ENCODE peak calls at places on chromosomes 5 and 9, in four cellular contexts. One of them, this sample, is unnamed.

GRCh38 chr5:14332038-14332631 is 189.0 kb downstream of the TRIO start:
- DNase-seq in H1: no peak
- DNase-seq in K562: no peak
- DNase-seq in HepG2: no peak
- DNase-seq in this sample: no peak

GRCh38 chr5:96198673-96199072 is 234.4 kb downstream of the PCSK1 start:
- DNase-seq in K562: no peak
- DNase-seq in H1: no peak
- DNase-seq in HepG2: no peak
- DNase-seq in this sample: no peak

GRCh38 chr5:116652196-116652729 is 77.6 kb upstream of the SEMA6A start:
- DNase-seq in HepG2: peak; percentile 97
- DNase-seq in K562: no peak
- DNase-seq in H1: peak; percentile 49
- DNase-seq in this sample: peak; percentile 85

GRCh38 chr5:135821061-135821781 is 13.2 kb upstream of the SLC25A48 start:
- DNase-seq in H1: no peak
- DNase-seq in K562: no peak
- DNase-seq in HepG2: no peak
- DNase-seq in this sample: no peak

GRCh38 chr9:134230092-134230941 is 66.0 kb upstream of the RNU6ATAC start:
- DNase-seq in K562: no peak
- DNase-seq in H1: no peak
- DNase-seq in HepG2: no peak
- DNase-seq in this sample: no peak

GRCh38 chr5:171906703-171907590 is 99.5 kb downstream of the FBXW11 start:
- DNase-seq in H1: no peak
- DNase-seq in HepG2: no peak
- DNase-seq in K562: no peak
- DNase-seq in this sample: no peak

GRCh38 chr5:172999351-172999973 is 15.9 kb downstream of the ATP6V0E1 start:
- DNase-seq in H1: no peak
- DNase-seq in HepG2: no peak
- DNase-seq in K562: no peak
- DNase-seq in this sample: no peak

GRCh38 chr5:85868070-85868469 is 749.7 kb upstream of the COX7C start:
- DNase-seq in K562: no peak
- DNase-seq in H1: no peak
- DNase-seq in HepG2: peak; percentile 49
- DNase-seq in this sample: no peak

GRCh38 chr5:89287964-89288363 is 405.0 kb upstream of the MEF2C start:
- DNase-seq in K562: no peak
- DNase-seq in H1: no peak
- DNase-seq in HepG2: no peak
- DNase-seq in this sample: no peak

GRCh38 chr5:68540798-68541590 is 325.4 kb downstream of the PIK3R1 start:
- DNase-seq in K562: no peak
- DNase-seq in H1: no peak
- DNase-seq in HepG2: no peak
- DNase-seq in this sample: no peak

GRCh38 chr5:173602423-173602822 is 14.0 kb downstream of the BOD1 start:
- DNase-seq in H1: no peak
- DNase-seq in K562: peak; percentile 24
- DNase-seq in HepG2: no peak
- DNase-seq in this sample: no peak

GRCh38 chr5:110925916-110926315 is 145.6 kb upstream of the TSLP start:
- DNase-seq in HepG2: no peak
- DNase-seq in H1: no peak
- DNase-seq in K562: no peak
- DNase-seq in this sample: no peak

GRCh38 chr5:36870399-36871040 is 6.0 kb upstream of the NIPBL start:
- DNase-seq in K562: peak; percentile 70
- DNase-seq in H1: no peak
- DNase-seq in HepG2: peak; percentile 72
- DNase-seq in this sample: no peak

GRCh38 chr5:31449175-31449574 is 82.7 kb downstream of the DROSHA start:
- DNase-seq in HepG2: no peak
- DNase-seq in K562: no peak
- DNase-seq in H1: no peak
- DNase-seq in this sample: no peak

GRCh38 chr9:79257215-79257614 is 314.6 kb upstream of the TLE4 start:
- DNase-seq in H1: no peak
- DNase-seq in K562: no peak
- DNase-seq in HepG2: no peak
- DNase-seq in this sample: no peak

GRCh38 chr9:104074876-104075275 is 19.2 kb upstream of the SMC2 start:
- DNase-seq in H1: no peak
- DNase-seq in K562: no peak
- DNase-seq in HepG2: peak; percentile 32
- DNase-seq in this sample: no peak

GRCh38 chr9:130124471-130124870 is 47.7 kb upstream of the NCS1 start:
- DNase-seq in HepG2: no peak
- DNase-seq in H1: no peak
- DNase-seq in K562: no peak
- DNase-seq in this sample: no peak

GRCh38 chr9:130128251-130128650 is 44.0 kb upstream of the NCS1 start:
- DNase-seq in K562: no peak
- DNase-seq in HepG2: no peak
- DNase-seq in H1: no peak
- DNase-seq in this sample: peak; percentile 66

GRCh38 chr9:130129425-130130061 is 42.7 kb upstream of the NCS1 start:
- DNase-seq in HepG2: no peak
- DNase-seq in K562: no peak
- DNase-seq in H1: no peak
- DNase-seq in this sample: no peak

GRCh38 chr9:130126721-130127429 is 45.3 kb upstream of the NCS1 start:
- DNase-seq in HepG2: no peak
- DNase-seq in H1: no peak
- DNase-seq in K562: no peak
- DNase-seq in this sample: no peak

GRCh38 chr9:130128782-130129424 is 43.3 kb upstream of the NCS1 start:
- DNase-seq in HepG2: no peak
- DNase-seq in H1: no peak
- DNase-seq in K562: no peak
- DNase-seq in this sample: peak; percentile 79
- TF ChIP-seq EP300 in HepG2: no peak
- TF ChIP-seq EP300 in H1: no peak
- TF ChIP-seq EP300 in K562: no peak
- TF ChIP-seq EP300 in this sample: peak; percentile 98

GRCh38 chr5:126448720-126449119 is 25.5 kb downstream of the GRAMD2B start:
- DNase-seq in K562: no peak
- DNase-seq in HepG2: no peak
- DNase-seq in H1: no peak
- DNase-seq in this sample: no peak
- TF ChIP-seq HDAC6 in K562: no peak
- TF ChIP-seq HDAC6 in HepG2: no peak
- TF ChIP-seq HDAC6 in H1: no peak
- TF ChIP-seq HDAC6 in this sample: no peak

GRCh38 chr9:135790356-135790755 is 88.4 kb downstream of the KCNT1 start:
- DNase-seq in K562: no peak
- DNase-seq in HepG2: no peak
- DNase-seq in H1: no peak
- DNase-seq in this sample: no peak
- TF ChIP-seq MAX in K562: no peak
- TF ChIP-seq MAX in HepG2: no peak
- TF ChIP-seq MAX in H1: no peak
- TF ChIP-seq MAX in this sample: no peak

GRCh38 chr5:177301503-177302165 is 1.9 kb downstream of the RAB24 start:
- DNase-seq in H1: no peak
- DNase-seq in HepG2: no peak
- DNase-seq in K562: no peak
- DNase-seq in this sample: no peak
- TF ChIP-seq EP300 in H1: no peak
- TF ChIP-seq EP300 in HepG2: no peak
- TF ChIP-seq EP300 in K562: no peak
- TF ChIP-seq EP300 in this sample: no peak

GRCh38 chr9:113985968-113986585 is 92.0 kb downstream of the AMBP start:
- DNase-seq in HepG2: no peak
- DNase-seq in H1: no peak
- DNase-seq in K562: peak; percentile 15
- DNase-seq in this sample: no peak
- TF ChIP-seq HDAC6 in HepG2: no peak
- TF ChIP-seq HDAC6 in H1: no peak
- TF ChIP-seq HDAC6 in K562: no peak
- TF ChIP-seq HDAC6 in this sample: no peak